ENCODE peak calls at places on chromosomes 13 and 19, in six cellular contexts. W is C1 segment of cervical spinal cord, J is GM12865, P is glutamatergic neuron, B is pancreas, S is neural crest cell. U is an unnamed sample.

GRCh38 chr19:6141217-6141616 is 5.8 kb downstream of the ACSBG2 start:
- DNase-seq in W (no peak), J (no peak), P (no peak), B (no peak), S (no peak), U (no peak)

GRCh38 chr13:99386911-99387788 is 80.0 kb upstream of the GPR183 start:
- DNase-seq in W (no peak), J (peak; percentile 90), P (peak; percentile 45), B (no peak), S (peak; percentile 39), U (peak; percentile 57)

GRCh38 chr19:1789282-1790020 is 22.6 kb downstream of the ATP8B3 start:
- DNase-seq in W (no peak), J (no peak), P (no peak), B (no peak), S (no peak), U (no peak)

GRCh38 chr13:49494645-49495044 is 1.1 kb upstream of the PHF11 start:
- DNase-seq in W (no peak), J (no peak), P (no peak), B (no peak), S (no peak), U (peak; percentile 13)

GRCh38 chr13:113369189-113369588 is 5.3 kb upstream of the GRTP1 start:
- DNase-seq in W (no peak), J (no peak), P (no peak), B (no peak), S (no peak), U (no peak)

GRCh38 chr19:53875602-53876340 is 6.2 kb upstream of the PRKCG start:
- DNase-seq in W (no peak), J (no peak), P (no peak), B (no peak), S (no peak), U (no peak)

GRCh38 chr19:13225973-13226865 is 76.0 kb downstream of the IER2 start:
- DNase-seq in W (no peak), J (no peak), P (no peak), B (no peak), S (no peak), U (no peak)

GRCh38 chr13:33186851-33187250 is 98.7 kb downstream of the STARD13 start:
- DNase-seq in W (no peak), J (peak; percentile 38), P (no peak), B (no peak), S (no peak), U (no peak)

GRCh38 chr13:93847162-93847561 is 620.6 kb downstream of the GPC6 start:
- DNase-seq in W (no peak), J (peak; percentile 11), P (no peak), B (no peak), S (no peak), U (no peak)

GRCh38 chr13:113083402-113084061 is 22.1 kb upstream of the F7 start:
- DNase-seq in W (no peak), J (no peak), P (peak; percentile 20), B (no peak), S (no peak), U (no peak)

GRCh38 chr19:17325881-17326594 is 8.6 kb downstream of the ANO8 start:
- DNase-seq in W (peak; percentile 39), J (no peak), P (no peak), B (no peak), S (no peak), U (no peak)

GRCh38 chr19:33290956-33291622 is 11.2 kb downstream of the CEBPA start:
- DNase-seq in W (no peak), J (no peak), P (no peak), B (peak; percentile 12), S (no peak), U (no peak)

GRCh38 chr13:97268772-97269171 is 46.6 kb downstream of the MBNL2 start:
- DNase-seq in W (no peak), J (no peak), P (no peak), B (no peak), S (no peak), U (no peak)

GRCh38 chr19:11984986-11985385 is 20.1 kb downstream of the ZNF763 start:
- DNase-seq in W (no peak), J (peak; percentile 26), P (peak; percentile 29), B (no peak), S (peak; percentile 20), U (no peak)

GRCh38 chr19:53881482-53882390 is at the start of gene PRKCG:
- DNase-seq in W (no peak), J (no peak), P (peak; percentile 81), B (peak; percentile 64), S (peak; percentile 47), U (no peak)

GRCh38 chr19:12872941-12873890 is 8.0 kb downstream of the DNASE2 start:
- DNase-seq in W (no peak), J (peak; percentile 58), P (peak; percentile 59), B (peak; percentile 67), S (no peak), U (peak; percentile 25)

GRCh38 chr19:31351212-31352193 is 2.3 kb upstream of the TSHZ3 start:
- DNase-seq in W (no peak), J (no peak), P (peak; percentile 51), B (peak; percentile 38), S (no peak), U (no peak)

GRCh38 chr13:97498419-97498818 is 64.5 kb downstream of the RAP2A start:
- DNase-seq in W (no peak), J (no peak), P (no peak), B (no peak), S (no peak), U (no peak)

GRCh38 chr19:12237143-12237839 is 57.4 kb downstream of the ZNF44 start:
- DNase-seq in W (no peak), J (no peak), P (no peak), B (no peak), S (no peak), U (no peak)

GRCh38 chr19:18775586-18776287 is 15.4 kb downstream of the COMP start:
- DNase-seq in W (no peak), J (no peak), P (no peak), B (peak; percentile 30), S (no peak), U (no peak)

GRCh38 chr19:39829702-39830275 is 4.2 kb downstream of the DYRK1B start:
- DNase-seq in W (no peak), J (no peak), P (no peak), B (no peak), S (no peak), U (no peak)

GRCh38 chr13:25329706-25330105 is 28.3 kb downstream of the NUP58 start:
- DNase-seq in W (no peak), J (no peak), P (no peak), B (no peak), S (no peak), U (no peak)

GRCh38 chr19:19106061-19106551 is 32.2 kb downstream of the TMEM161A start:
- DNase-seq in W (no peak), J (no peak), P (peak; percentile 63), B (no peak), S (peak; percentile 41), U (no peak)

GRCh38 chr19:19575411-19575810 is 37.3 kb downstream of the CILP2 start:
- DNase-seq in W (no peak), J (no peak), P (no peak), B (no peak), S (no peak), U (no peak)

GRCh38 chr19:16076958-16077611 is 790 bp downstream of the TPM4 start:
- DNase-seq in W (peak; percentile 66), J (no peak), P (peak; percentile 68), B (peak; percentile 55), S (no peak), U (peak; percentile 30)

GRCh38 chr13:111049791-111050538 is 65.1 kb upstream of the ARHGEF7 start:
- DNase-seq in W (no peak), J (peak; percentile 35), P (no peak), B (peak; percentile 44), S (no peak), U (no peak)

GRCh38 chr13:24718192-24718965 is 38.2 kb downstream of the ATP12A start:
- DNase-seq in W (no peak), J (no peak), P (no peak), B (no peak), S (no peak), U (no peak)

GRCh38 chr13:110390572-110390971 is 83.5 kb downstream of the COL4A2 start:
- DNase-seq in W (no peak), J (no peak), P (no peak), B (no peak), S (no peak), U (no peak)

GRCh38 chr19:33125929-33126388 is 6.0 kb upstream of the WDR88 start:
- DNase-seq in W (peak; percentile 24), J (peak; percentile 73), P (peak; percentile 58), B (peak; percentile 37), S (peak; percentile 41), U (peak; percentile 50)

GRCh38 chr19:38702278-38702677 is 42.0 kb downstream of the CAPN12 start:
- DNase-seq in W (no peak), J (no peak), P (peak; percentile 44), B (no peak), S (no peak), U (no peak)

GRCh38 chr13:101730420-101731000 is 278.0 kb downstream of the ITGBL1 start:
- DNase-seq in W (no peak), J (no peak), P (no peak), B (no peak), S (no peak), U (no peak)

GRCh38 chr19:6069268-6069771 is 41.0 kb downstream of the RFX2 start:
- DNase-seq in W (no peak), J (peak; percentile 8), P (no peak), B (no peak), S (no peak), U (no peak)

GRCh38 chr19:32302778-32303177 is 42.6 kb upstream of the ZNF507 start:
- DNase-seq in W (no peak), J (no peak), P (no peak), B (no peak), S (no peak), U (no peak)

GRCh38 chr13:40101708-40102359 is 446.4 kb downstream of the COG6 start:
- DNase-seq in W (no peak), J (peak; percentile 76), P (no peak), B (no peak), S (no peak), U (no peak)

GRCh38 chr13:109145631-109146030 is 516.2 kb downstream of the MYO16 start:
- DNase-seq in W (no peak), J (peak; percentile 48), P (no peak), B (no peak), S (peak; percentile 23), U (peak; percentile 60)

GRCh38 chr19:49920624-49921363 is 8.2 kb upstream of the ATF5 start:
- DNase-seq in W (no peak), J (no peak), P (no peak), B (no peak), S (no peak), U (no peak)

U was measured in MM.1S.